ENCODE peak calls at places on chromosomes 6 and 20, in four cellular contexts. One of them, this sample, is unnamed.

GRCh38 chr20:16434087-16434664 is 139.1 kb downstream of the KIF16B start:
- DNase-seq in heart right ventricle: peak
- DNase-seq in fibroblast of mammary gland: peak
- DNase-seq in suprapubic skin: no peak
- DNase-seq in this sample: peak

GRCh38 chr6:153944197-153944596 is 94.8 kb upstream of the OPRM1 start:
- DNase-seq in heart right ventricle: no peak
- DNase-seq in fibroblast of mammary gland: no peak
- DNase-seq in suprapubic skin: no peak
- DNase-seq in this sample: no peak

GRCh38 chr6:4809999-4810918 is 34.1 kb downstream of the CDYL start:
- DNase-seq in heart right ventricle: no peak
- DNase-seq in fibroblast of mammary gland: peak
- DNase-seq in suprapubic skin: no peak
- DNase-seq in this sample: no peak

GRCh38 chr6:17361013-17361412 is 32.4 kb upstream of the CAP2 start:
- DNase-seq in heart right ventricle: no peak
- DNase-seq in fibroblast of mammary gland: no peak
- DNase-seq in suprapubic skin: no peak
- DNase-seq in this sample: no peak

GRCh38 chr6:134437376-134437775 is 119.5 kb upstream of the SGK1 start:
- DNase-seq in heart right ventricle: no peak
- DNase-seq in fibroblast of mammary gland: peak
- DNase-seq in suprapubic skin: no peak
- DNase-seq in this sample: no peak

GRCh38 chr20:3248167-3248992 is 9.4 kb upstream of the SLC4A11 start:
- DNase-seq in heart right ventricle: peak
- DNase-seq in fibroblast of mammary gland: peak
- DNase-seq in suprapubic skin: no peak
- DNase-seq in this sample: peak

GRCh38 chr6:136737343-136738177 is 54.7 kb downstream of the MAP3K5 start:
- DNase-seq in heart right ventricle: no peak
- DNase-seq in fibroblast of mammary gland: peak
- DNase-seq in suprapubic skin: no peak
- DNase-seq in this sample: no peak

GRCh38 chr20:62644802-62645496 is 2.6 kb downstream of the SLCO4A1 start:
- DNase-seq in heart right ventricle: no peak
- DNase-seq in fibroblast of mammary gland: no peak
- DNase-seq in suprapubic skin: no peak
- DNase-seq in this sample: no peak

GRCh38 chr6:24517659-24518538 is 23.1 kb downstream of the ALDH5A1 start:
- DNase-seq in heart right ventricle: no peak
- DNase-seq in fibroblast of mammary gland: no peak
- DNase-seq in suprapubic skin: no peak
- DNase-seq in this sample: no peak

GRCh38 chr6:56649053-56649769 is 6.5 kb upstream of the DST start:
- DNase-seq in heart right ventricle: no peak
- DNase-seq in fibroblast of mammary gland: peak
- DNase-seq in suprapubic skin: no peak
- DNase-seq in this sample: no peak

GRCh38 chr20:12053348-12053747 is 135.7 kb downstream of the BTBD3 start:
- DNase-seq in heart right ventricle: no peak
- DNase-seq in fibroblast of mammary gland: peak
- DNase-seq in suprapubic skin: no peak
- DNase-seq in this sample: no peak

GRCh38 chr6:10403385-10404106 is 11.3 kb downstream of the TFAP2A start:
- DNase-seq in heart right ventricle: no peak
- DNase-seq in fibroblast of mammary gland: peak
- DNase-seq in suprapubic skin: no peak
- DNase-seq in this sample: no peak

GRCh38 chr6:39075010-39075738 is 26.6 kb downstream of the GLP1R start:
- DNase-seq in heart right ventricle: no peak
- DNase-seq in fibroblast of mammary gland: no peak
- DNase-seq in suprapubic skin: no peak
- DNase-seq in this sample: peak

GRCh38 chr20:57399587-57400261 is 8.5 kb downstream of the RBM38 start:
- DNase-seq in heart right ventricle: peak
- DNase-seq in fibroblast of mammary gland: no peak
- DNase-seq in suprapubic skin: no peak
- DNase-seq in this sample: peak

GRCh38 chr6:3294396-3294795 is 35.6 kb downstream of the PSMG4 start:
- DNase-seq in heart right ventricle: no peak
- DNase-seq in fibroblast of mammary gland: no peak
- DNase-seq in suprapubic skin: peak
- DNase-seq in this sample: peak

GRCh38 chr6:69883551-69883950 is 17.2 kb downstream of the COL19A1 start:
- DNase-seq in heart right ventricle: no peak
- DNase-seq in fibroblast of mammary gland: peak
- DNase-seq in suprapubic skin: no peak
- DNase-seq in this sample: no peak

GRCh38 chr6:90397929-90398674 is 101.5 kb upstream of the BACH2 start:
- DNase-seq in heart right ventricle: no peak
- DNase-seq in fibroblast of mammary gland: no peak
- DNase-seq in suprapubic skin: no peak
- DNase-seq in this sample: no peak

GRCh38 chr6:90399970-90400369 is 103.3 kb upstream of the BACH2 start:
- DNase-seq in heart right ventricle: no peak
- DNase-seq in fibroblast of mammary gland: no peak
- DNase-seq in suprapubic skin: no peak
- DNase-seq in this sample: no peak

GRCh38 chr6:90393232-90393884 is 96.7 kb upstream of the BACH2 start:
- DNase-seq in heart right ventricle: no peak
- DNase-seq in fibroblast of mammary gland: peak
- DNase-seq in suprapubic skin: no peak
- DNase-seq in this sample: no peak

GRCh38 chr6:90401933-90402830 is 105.5 kb upstream of the BACH2 start:
- DNase-seq in heart right ventricle: no peak
- DNase-seq in fibroblast of mammary gland: no peak
- DNase-seq in suprapubic skin: no peak
- DNase-seq in this sample: no peak

DNA sequence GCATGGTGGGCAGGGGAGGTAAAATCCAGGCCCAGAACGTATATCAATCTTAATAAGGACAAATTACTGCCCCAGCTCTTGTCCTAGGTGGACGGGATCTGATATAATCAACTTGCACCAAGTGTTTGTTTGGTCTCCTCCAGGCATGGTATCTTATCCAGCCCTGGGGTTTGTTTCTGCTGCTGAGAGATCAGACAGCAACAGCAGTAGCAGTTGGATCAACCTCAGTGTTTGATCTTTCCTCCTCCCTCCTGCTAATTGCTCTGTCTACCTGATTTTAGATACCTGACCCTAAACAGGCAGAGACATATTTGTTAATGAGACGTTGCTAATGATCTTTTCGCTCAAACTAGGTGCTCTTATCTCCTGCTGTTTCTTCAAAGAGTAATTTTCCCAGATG is 100.4 kb upstream of the BACH2 start:
- DNase-seq in heart right ventricle: no peak
- DNase-seq in fibroblast of mammary gland: no peak
- DNase-seq in suprapubic skin: no peak
- DNase-seq in this sample: no peak
- TF ChIP-seq CTCF in heart right ventricle: no peak
- TF ChIP-seq CTCF in fibroblast of mammary gland: no peak
- TF ChIP-seq CTCF in suprapubic skin: no peak
- TF ChIP-seq CTCF in this sample: no peak

GRCh38 chr20:35617397-35618031 is 1.9 kb downstream of the SPAG4 start:
- DNase-seq in heart right ventricle: peak
- DNase-seq in fibroblast of mammary gland: peak
- DNase-seq in suprapubic skin: peak
- DNase-seq in this sample: no peak
- TF ChIP-seq CTCF in heart right ventricle: no peak
- TF ChIP-seq CTCF in fibroblast of mammary gland: peak
- TF ChIP-seq CTCF in suprapubic skin: peak
- TF ChIP-seq CTCF in this sample: peak

DNA sequence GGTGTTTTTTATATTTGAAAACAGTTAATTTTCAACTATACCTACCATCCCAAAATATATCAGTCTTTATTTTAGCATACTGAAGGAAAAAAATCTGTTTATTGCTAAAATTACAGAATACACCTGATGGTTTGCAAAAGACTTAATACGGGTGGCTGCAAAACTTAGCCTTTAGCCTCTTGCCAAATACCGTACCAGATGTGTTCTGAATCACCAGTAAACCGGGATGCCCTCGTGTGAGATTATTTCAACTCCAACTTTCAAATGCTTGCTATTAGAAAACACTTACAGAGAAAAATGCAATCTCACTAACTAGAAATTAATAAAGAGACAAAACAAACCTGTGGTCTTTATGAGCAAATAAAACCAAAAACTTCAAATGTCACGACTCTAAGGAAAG is 36.0 kb downstream of the REV3L start:
- DNase-seq in heart right ventricle: no peak
- DNase-seq in fibroblast of mammary gland: peak
- DNase-seq in suprapubic skin: no peak
- DNase-seq in this sample: no peak
- TF ChIP-seq CTCF in heart right ventricle: no peak
- TF ChIP-seq CTCF in fibroblast of mammary gland: no peak
- TF ChIP-seq CTCF in suprapubic skin: no peak
- TF ChIP-seq CTCF in this sample: no peak

GRCh38 chr20:40536866-40537265 is 152.2 kb downstream of the MAFB start:
- DNase-seq in heart right ventricle: no peak
- DNase-seq in fibroblast of mammary gland: peak
- DNase-seq in suprapubic skin: no peak
- DNase-seq in this sample: no peak

GRCh38 chr20:40535816-40536215 is 153.2 kb downstream of the MAFB start:
- DNase-seq in heart right ventricle: no peak
- DNase-seq in fibroblast of mammary gland: peak
- DNase-seq in suprapubic skin: no peak
- DNase-seq in this sample: no peak

DNA sequence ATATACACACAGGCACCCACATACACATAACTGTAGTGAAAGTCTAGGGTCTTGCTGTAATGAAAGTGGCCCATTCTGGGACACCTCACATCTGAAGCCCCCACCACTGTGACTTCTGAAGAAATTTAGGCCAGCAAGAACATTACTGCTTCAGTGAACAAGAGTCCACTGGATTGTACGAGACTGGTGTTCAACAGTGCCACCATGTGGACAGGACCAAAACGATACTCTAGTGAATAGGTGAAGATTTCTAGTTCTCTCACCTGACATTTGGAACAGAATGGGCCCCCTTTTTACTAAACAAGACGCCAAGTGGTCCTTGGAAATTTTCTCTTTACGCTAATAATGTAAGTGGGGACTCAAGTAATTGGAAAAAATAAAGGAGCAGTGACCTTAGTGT is 156.9 kb downstream of the MAFB start:
- DNase-seq in heart right ventricle: no peak
- DNase-seq in fibroblast of mammary gland: peak
- DNase-seq in suprapubic skin: no peak
- DNase-seq in this sample: no peak
- TF ChIP-seq CTCF in heart right ventricle: no peak
- TF ChIP-seq CTCF in fibroblast of mammary gland: peak
- TF ChIP-seq CTCF in suprapubic skin: no peak
- TF ChIP-seq CTCF in this sample: peak

GRCh38 chr20:32790751-32791057 is 28.5 kb downstream of the DNMT3B start:
- DNase-seq in heart right ventricle: no peak
- DNase-seq in fibroblast of mammary gland: no peak
- DNase-seq in suprapubic skin: no peak
- DNase-seq in this sample: no peak

GRCh38 chr20:32789896-32790750 is 27.9 kb downstream of the DNMT3B start:
- DNase-seq in heart right ventricle: peak
- DNase-seq in fibroblast of mammary gland: peak
- DNase-seq in suprapubic skin: no peak
- DNase-seq in this sample: no peak

GRCh38 chr20:32792316-32792715 is 27.4 kb upstream of the MAPRE1 start:
- DNase-seq in heart right ventricle: no peak
- DNase-seq in fibroblast of mammary gland: no peak
- DNase-seq in suprapubic skin: no peak
- DNase-seq in this sample: no peak

GRCh38 chr20:32796383-32797159 is 23.2 kb upstream of the MAPRE1 start:
- DNase-seq in heart right ventricle: no peak
- DNase-seq in fibroblast of mammary gland: no peak
- DNase-seq in suprapubic skin: no peak
- DNase-seq in this sample: no peak

GRCh38 chr20:32793059-32793458 is 26.7 kb upstream of the MAPRE1 start:
- DNase-seq in heart right ventricle: no peak
- DNase-seq in fibroblast of mammary gland: no peak
- DNase-seq in suprapubic skin: no peak
- DNase-seq in this sample: no peak
- TF ChIP-seq CTCF in heart right ventricle: no peak
- TF ChIP-seq CTCF in fibroblast of mammary gland: no peak
- TF ChIP-seq CTCF in suprapubic skin: no peak
- TF ChIP-seq CTCF in this sample: no peak

GRCh38 chr6:109008951-109009760 is 85.5 kb downstream of the SESN1 start:
- DNase-seq in heart right ventricle: peak
- DNase-seq in fibroblast of mammary gland: peak
- DNase-seq in suprapubic skin: peak
- DNase-seq in this sample: peak
- TF ChIP-seq CTCF in heart right ventricle: peak
- TF ChIP-seq CTCF in fibroblast of mammary gland: no peak
- TF ChIP-seq CTCF in suprapubic skin: peak
- TF ChIP-seq CTCF in this sample: peak

DNA sequence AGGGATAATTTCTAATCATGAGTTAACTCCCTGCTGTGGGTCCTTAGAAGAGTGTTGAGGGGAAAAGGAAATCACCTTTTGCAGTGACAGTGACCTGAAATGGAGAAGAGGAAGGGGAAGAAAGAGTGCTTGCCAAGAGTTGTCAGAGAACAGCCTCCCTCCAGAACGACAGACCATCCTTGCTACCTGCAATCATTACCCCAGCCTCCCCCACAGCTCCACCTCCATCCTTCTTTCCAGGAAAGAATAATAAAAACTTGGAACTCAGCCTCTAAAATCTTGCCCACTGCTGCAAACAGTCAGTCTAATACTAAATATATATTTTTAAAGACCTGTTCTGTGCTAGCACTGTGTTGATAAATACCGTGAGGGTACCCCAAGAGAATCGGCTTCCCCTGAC is 28.7 kb upstream of the FUCA2 start:
- DNase-seq in heart right ventricle: no peak
- DNase-seq in fibroblast of mammary gland: no peak
- DNase-seq in suprapubic skin: no peak
- DNase-seq in this sample: no peak
- TF ChIP-seq CTCF in heart right ventricle: no peak
- TF ChIP-seq CTCF in fibroblast of mammary gland: no peak
- TF ChIP-seq CTCF in suprapubic skin: no peak
- TF ChIP-seq CTCF in this sample: no peak

This sample was measured in chondrocyte.